ENCODE peak calls at places on chromosomes 3 and 15, in four cellular contexts. One of them, this sample, is unnamed.
A peak's percentile ranks its signal among the peaks of the same experiment; 100 is the strongest.

GRCh38 chr15:29638781-29639180 is 183.5 kb downstream of the TJP1 start:
- DNase-seq in upper lobe of right lung: no peak
- DNase-seq in osteoblast: no peak
- DNase-seq in adrenal gland: no peak
- DNase-seq in this sample: no peak

GRCh38 chr3:23301817-23302216 is 98.7 kb downstream of the UBE2E2 start:
- DNase-seq in upper lobe of right lung: no peak
- DNase-seq in adrenal gland: no peak
- DNase-seq in osteoblast: no peak
- DNase-seq in this sample: no peak

GRCh38 chr15:57213783-57214366 is 162.4 kb upstream of the CGNL1 start:
- DNase-seq in upper lobe of right lung: no peak
- DNase-seq in adrenal gland: no peak
- DNase-seq in osteoblast: no peak
- DNase-seq in this sample: peak; percentile 48

GRCh38 chr3:16673530-16673929 is 68.3 kb upstream of the DAZL start:
- DNase-seq in upper lobe of right lung: no peak
- DNase-seq in adrenal gland: no peak
- DNase-seq in osteoblast: no peak
- DNase-seq in this sample: no peak

GRCh38 chr15:97174886-97175540 is 785.5 kb upstream of the ARRDC4 start:
- DNase-seq in osteoblast: no peak
- DNase-seq in adrenal gland: no peak
- DNase-seq in upper lobe of right lung: no peak
- DNase-seq in this sample: no peak

GRCh38 chr15:63196846-63197245 is 7.4 kb downstream of the RAB8B start:
- DNase-seq in upper lobe of right lung: no peak
- DNase-seq in adrenal gland: no peak
- DNase-seq in osteoblast: no peak
- DNase-seq in this sample: no peak

GRCh38 chr15:70380484-70380883 is 282.8 kb upstream of the TLE3 start:
- DNase-seq in osteoblast: no peak
- DNase-seq in adrenal gland: no peak
- DNase-seq in upper lobe of right lung: no peak
- DNase-seq in this sample: no peak

GRCh38 chr3:7881946-7882345 is 619.7 kb upstream of the LMCD1 start:
- DNase-seq in adrenal gland: no peak
- DNase-seq in upper lobe of right lung: no peak
- DNase-seq in osteoblast: no peak
- DNase-seq in this sample: no peak

GRCh38 chr3:36864180-36865053 is 80.4 kb downstream of the TRANK1 start:
- DNase-seq in upper lobe of right lung: no peak
- DNase-seq in osteoblast: no peak
- DNase-seq in adrenal gland: no peak
- DNase-seq in this sample: no peak

GRCh38 chr15:29558261-29558660 is 264.0 kb downstream of the TJP1 start:
- DNase-seq in upper lobe of right lung: no peak
- DNase-seq in osteoblast: no peak
- DNase-seq in adrenal gland: no peak
- DNase-seq in this sample: no peak

GRCh38 chr3:933311-933710 is 159.5 kb upstream of the CNTN6 start:
- DNase-seq in osteoblast: no peak
- DNase-seq in upper lobe of right lung: no peak
- DNase-seq in adrenal gland: no peak
- DNase-seq in this sample: no peak

GRCh38 chr3:46566040-46566631 is at the start of gene LRRC2:
- DNase-seq in osteoblast: peak; percentile 87
- DNase-seq in upper lobe of right lung: peak; percentile 67
- DNase-seq in adrenal gland: peak; percentile 49
- DNase-seq in this sample: peak; percentile 34

GRCh38 chr15:57667171-57667924 is 39.2 kb upstream of the POLR2M start:
- DNase-seq in adrenal gland: no peak
- DNase-seq in osteoblast: peak; percentile 67
- DNase-seq in upper lobe of right lung: no peak
- DNase-seq in this sample: peak; percentile 71

GRCh38 chr15:60582370-60583036 is 103.6 kb upstream of the ICE2 start:
- DNase-seq in osteoblast: no peak
- DNase-seq in adrenal gland: peak; percentile 50
- DNase-seq in upper lobe of right lung: no peak
- DNase-seq in this sample: no peak

GRCh38 chr3:66486187-66486586 is 14.6 kb downstream of the LRIG1 start:
- DNase-seq in osteoblast: no peak
- DNase-seq in upper lobe of right lung: no peak
- DNase-seq in adrenal gland: no peak
- DNase-seq in this sample: peak; percentile 61

GRCh38 chr3:177330771-177331170 is 133.5 kb upstream of the TBL1XR1 start:
- DNase-seq in osteoblast: no peak
- DNase-seq in adrenal gland: peak; percentile 51
- DNase-seq in upper lobe of right lung: no peak
- DNase-seq in this sample: peak; percentile 75

GRCh38 chr3:93861021-93861420 is 112.7 kb downstream of the PROS1 start:
- DNase-seq in upper lobe of right lung: no peak
- DNase-seq in osteoblast: no peak
- DNase-seq in adrenal gland: no peak
- DNase-seq in this sample: no peak

DNA sequence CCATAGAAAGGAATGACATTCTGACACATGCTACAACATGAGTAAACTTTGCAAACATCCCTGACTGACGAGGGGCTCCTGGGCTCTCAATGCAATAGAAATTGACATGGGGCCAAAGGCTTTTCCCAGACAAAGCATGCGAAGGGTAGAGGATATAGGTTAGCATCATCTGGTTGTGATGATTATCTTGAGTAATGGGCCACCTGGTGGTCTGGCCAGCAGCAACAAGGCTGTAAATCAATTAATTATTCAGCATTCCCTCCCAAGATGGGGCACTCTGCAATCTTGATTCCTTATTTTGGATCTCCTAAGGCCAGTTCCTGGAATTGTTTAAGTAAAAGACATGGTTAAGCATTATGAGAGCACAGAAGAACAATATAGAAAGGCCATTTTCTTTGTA is 99.2 kb downstream of the AGBL1 start:
- DNase-seq in adrenal gland: no peak
- DNase-seq in upper lobe of right lung: no peak
- DNase-seq in osteoblast: no peak
- DNase-seq in this sample: no peak
- TF ChIP-seq CTCF in adrenal gland: no peak
- TF ChIP-seq CTCF in upper lobe of right lung: no peak
- TF ChIP-seq CTCF in osteoblast: no peak
- TF ChIP-seq CTCF in this sample: no peak

GRCh38 chr15:48976444-48977088 is 12.8 kb upstream of the SHC4 start:
- DNase-seq in upper lobe of right lung: no peak
- DNase-seq in osteoblast: peak; percentile 72
- DNase-seq in adrenal gland: no peak
- DNase-seq in this sample: no peak
- H3K4me3 ChIP-seq in upper lobe of right lung: no peak overlapping the region
- H3K4me3 ChIP-seq in osteoblast: peak overlapping the region; percentile 78
- H3K4me3 ChIP-seq in adrenal gland: no peak overlapping the region
- H3K4me3 ChIP-seq in this sample: no peak overlapping the region

GRCh38 chr3:141255864-141256263 is 24.2 kb downstream of the PXYLP1 start:
- DNase-seq in osteoblast: no peak
- DNase-seq in upper lobe of right lung: no peak
- DNase-seq in adrenal gland: peak; percentile 39
- DNase-seq in this sample: no peak
- TF ChIP-seq CTCF in osteoblast: peak; percentile 38
- TF ChIP-seq CTCF in upper lobe of right lung: peak; percentile 29
- TF ChIP-seq CTCF in adrenal gland: no peak
- TF ChIP-seq CTCF in this sample: no peak

GRCh38 chr3:160053048-160053391 is 64.4 kb downstream of the IL12A start:
- DNase-seq in osteoblast: no peak
- DNase-seq in adrenal gland: no peak
- DNase-seq in upper lobe of right lung: no peak
- DNase-seq in this sample: no peak
- H3K4me3 ChIP-seq in osteoblast: peak overlapping the region; percentile 31
- H3K4me3 ChIP-seq in adrenal gland: no peak overlapping the region
- H3K4me3 ChIP-seq in upper lobe of right lung: no peak overlapping the region
- H3K4me3 ChIP-seq in this sample: no peak overlapping the region

GRCh38 chr15:80367661-80368060 is 36.5 kb upstream of the ARNT2 start:
- DNase-seq in adrenal gland: no peak
- DNase-seq in osteoblast: no peak
- DNase-seq in upper lobe of right lung: no peak
- DNase-seq in this sample: peak; percentile 3

GRCh38 chr15:80375968-80376891 is 28.0 kb upstream of the ARNT2 start:
- DNase-seq in osteoblast: no peak
- DNase-seq in adrenal gland: no peak
- DNase-seq in upper lobe of right lung: no peak
- DNase-seq in this sample: no peak

GRCh38 chr15:80367094-80367493 is 37.1 kb upstream of the ARNT2 start:
- DNase-seq in upper lobe of right lung: no peak
- DNase-seq in osteoblast: no peak
- DNase-seq in adrenal gland: no peak
- DNase-seq in this sample: peak; percentile 4

GRCh38 chr15:80371924-80372323 is 32.3 kb upstream of the ARNT2 start:
- DNase-seq in upper lobe of right lung: no peak
- DNase-seq in osteoblast: peak; percentile 80
- DNase-seq in adrenal gland: no peak
- DNase-seq in this sample: no peak
- TF ChIP-seq CTCF in upper lobe of right lung: no peak
- TF ChIP-seq CTCF in osteoblast: no peak
- TF ChIP-seq CTCF in adrenal gland: no peak
- TF ChIP-seq CTCF in this sample: no peak

GRCh38 chr15:75065851-75066509 is 42.6 kb downstream of the PPCDC start:
- DNase-seq in upper lobe of right lung: peak; percentile 10
- DNase-seq in osteoblast: peak; percentile 70
- DNase-seq in adrenal gland: no peak
- DNase-seq in this sample: no peak

GRCh38 chr15:75068748-75069147 is 45.4 kb downstream of the PPCDC start:
- DNase-seq in adrenal gland: no peak
- DNase-seq in upper lobe of right lung: no peak
- DNase-seq in osteoblast: no peak
- DNase-seq in this sample: no peak

GRCh38 chr15:75070674-75071073 is 47.3 kb downstream of the PPCDC start:
- DNase-seq in adrenal gland: no peak
- DNase-seq in upper lobe of right lung: peak; percentile 36
- DNase-seq in osteoblast: no peak
- DNase-seq in this sample: no peak

GRCh38 chr15:75067123-75067854 is 43.9 kb downstream of the PPCDC start:
- DNase-seq in upper lobe of right lung: no peak
- DNase-seq in adrenal gland: no peak
- DNase-seq in osteoblast: no peak
- DNase-seq in this sample: peak; percentile 45

GRCh38 chr15:75069301-75069925 is 46.0 kb downstream of the PPCDC start:
- DNase-seq in adrenal gland: no peak
- DNase-seq in osteoblast: no peak
- DNase-seq in upper lobe of right lung: peak; percentile 42
- DNase-seq in this sample: no peak
- H3K4me3 ChIP-seq in adrenal gland: no peak overlapping the region
- H3K4me3 ChIP-seq in osteoblast: no peak overlapping the region
- H3K4me3 ChIP-seq in upper lobe of right lung: no peak overlapping the region
- H3K4me3 ChIP-seq in this sample: no peak overlapping the region

GRCh38 chr15:98381446-98381845 is 266.9 kb upstream of the IGF1R start:
- DNase-seq in upper lobe of right lung: no peak
- DNase-seq in osteoblast: no peak
- DNase-seq in adrenal gland: no peak
- DNase-seq in this sample: no peak

GRCh38 chr15:98386594-98386993 is 261.7 kb upstream of the IGF1R start:
- DNase-seq in osteoblast: no peak
- DNase-seq in adrenal gland: no peak
- DNase-seq in upper lobe of right lung: no peak
- DNase-seq in this sample: no peak

GRCh38 chr15:98383571-98383970 is 264.8 kb upstream of the IGF1R start:
- DNase-seq in adrenal gland: no peak
- DNase-seq in osteoblast: no peak
- DNase-seq in upper lobe of right lung: no peak
- DNase-seq in this sample: no peak

GRCh38 chr15:98384328-98385029 is 263.9 kb upstream of the IGF1R start:
- DNase-seq in osteoblast: no peak
- DNase-seq in adrenal gland: no peak
- DNase-seq in upper lobe of right lung: no peak
- DNase-seq in this sample: no peak

DNA sequence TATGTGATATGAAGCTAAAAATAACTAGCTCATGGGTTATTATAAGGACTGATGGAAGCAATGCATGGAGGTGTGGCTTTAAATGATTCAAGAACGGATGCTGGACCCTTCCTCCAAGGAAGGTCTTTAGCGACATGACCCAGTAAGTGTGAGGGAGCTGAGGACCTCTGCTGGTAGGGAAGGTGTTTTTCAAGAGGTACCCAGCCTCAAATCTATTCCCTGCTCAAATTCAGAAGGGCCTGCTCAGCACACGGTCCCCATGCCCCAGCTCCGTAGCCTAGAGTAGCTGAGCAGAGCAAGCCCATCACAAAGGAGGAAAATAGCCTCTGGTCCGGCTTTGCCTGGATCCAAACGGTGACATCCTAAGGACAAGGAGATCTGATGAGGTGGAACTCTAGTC is 266.2 kb upstream of the IGF1R start:
- DNase-seq in osteoblast: no peak
- DNase-seq in upper lobe of right lung: no peak
- DNase-seq in adrenal gland: no peak
- DNase-seq in this sample: no peak
- TF ChIP-seq CTCF in osteoblast: no peak
- TF ChIP-seq CTCF in upper lobe of right lung: no peak
- TF ChIP-seq CTCF in adrenal gland: no peak
- TF ChIP-seq CTCF in this sample: no peak

GRCh38 chr3:105865016-105865623 is 3.7 kb downstream of the CBLB start:
- DNase-seq in upper lobe of right lung: no peak
- DNase-seq in adrenal gland: no peak
- DNase-seq in osteoblast: no peak
- DNase-seq in this sample: no peak
- H3K4me3 ChIP-seq in upper lobe of right lung: peak overlapping the region; percentile 84
- H3K4me3 ChIP-seq in adrenal gland: no peak overlapping the region
- H3K4me3 ChIP-seq in osteoblast: peak overlapping the region; percentile 79
- H3K4me3 ChIP-seq in this sample: peak overlapping the region; percentile 71

GRCh38 chr3:172303941-172304558 is 144.2 kb downstream of the GHSR start:
- DNase-seq in osteoblast: no peak
- DNase-seq in adrenal gland: no peak
- DNase-seq in upper lobe of right lung: no peak
- DNase-seq in this sample: no peak
- TF ChIP-seq CTCF in osteoblast: peak; percentile 36
- TF ChIP-seq CTCF in adrenal gland: no peak
- TF ChIP-seq CTCF in upper lobe of right lung: no peak
- TF ChIP-seq CTCF in this sample: peak; percentile 16

GRCh38 chr3:169146112-169146665 is 517.3 kb downstream of the MECOM start:
- DNase-seq in osteoblast: no peak
- DNase-seq in upper lobe of right lung: peak; percentile 81
- DNase-seq in adrenal gland: no peak
- DNase-seq in this sample: peak; percentile 76
- H3K4me3 ChIP-seq in osteoblast: peak overlapping the region; percentile 86
- H3K4me3 ChIP-seq in upper lobe of right lung: peak overlapping the region; percentile 67
- H3K4me3 ChIP-seq in adrenal gland: no peak overlapping the region
- H3K4me3 ChIP-seq in this sample: peak overlapping the region; percentile 86

This sample was measured in foreskin fibroblast.